ENCODE peak calls at places on chromosome 1, in ten cellular contexts. H is T-helper 9 cell; B is naive thymus-derived CD8-positive, alpha-beta T cell; A is stimulated activated CD4-positive, alpha-beta T cell treated with anti-CD3 and anti-CD28 coated beads, Interleukin-4, amount 100 ng/mL, for 4 hours; X is upper lobe of left lung; L is myocyte; Z is mucosa of descending colon; N is GM12865; J is DMS 273 treated with DMSO at 0.1 percent for 48 hours; T is SHP77. G is an unnamed sample.

GRCh38 chr1:234839663-234840062 is 229.7 kb upstream of the IRF2BP2 start:
- DNase-seq in Z (no peak), L (no peak), X (no peak), H (no peak), N (peak), A (no peak), B (no peak), T (no peak), J (no peak), G (no peak)

GRCh38 chr1:101081496-101082282 is 56.1 kb upstream of the DPH5 start:
- DNase-seq in X (no peak), B (no peak), Z (no peak), A (no peak), H (no peak), L (no peak), N (peak), J (no peak), T (no peak), G (peak)

GRCh38 chr1:3237994-3238704 is 169.1 kb downstream of the PRDM16 start:
- DNase-seq in L (no peak), N (no peak), B (no peak), X (peak), T (no peak), J (no peak), A (no peak), Z (no peak), H (no peak), G (no peak)

GRCh38 chr1:11960710-11961109 is 19.5 kb upstream of the MFN2 start:
- DNase-seq in T (no peak), X (peak), J (no peak), B (no peak), A (no peak), N (no peak), L (no peak), Z (no peak), H (no peak), G (peak)

GRCh38 chr1:233081686-233082085 is 131.3 kb downstream of the NTPCR start:
- DNase-seq in Z (no peak), T (no peak), L (peak), B (no peak), A (no peak), X (no peak), H (no peak), N (no peak), J (no peak), G (no peak)

GRCh38 chr1:10557714-10558113 is 83.0 kb downstream of the PEX14 start:
- DNase-seq in X (no peak), T (no peak), J (no peak), H (no peak), A (no peak), L (no peak), B (no peak), N (no peak), Z (no peak), G (no peak)

GRCh38 chr1:116164056-116164889 is 53.1 kb downstream of the MAB21L3 start:
- DNase-seq in N (no peak), Z (no peak), A (no peak), L (no peak), B (no peak), T (no peak), J (no peak), H (no peak), X (no peak), G (peak)

GRCh38 chr1:107551491-107551890 is 410.7 kb downstream of the NTNG1 start:
- DNase-seq in A (no peak), N (no peak), H (no peak), B (no peak), J (peak), X (no peak), Z (no peak), T (no peak), L (no peak), G (no peak)

GRCh38 chr1:186882372-186883134 is 53.8 kb downstream of the PLA2G4A start:
- DNase-seq in L (no peak), B (no peak), X (no peak), H (no peak), Z (no peak), N (no peak), J (no peak), A (no peak), T (no peak), G (no peak)

GRCh38 chr1:117059678-117060440 is at the start of gene TTF2:
- DNase-seq in B (peak), A (peak), Z (peak), J (peak), L (peak), H (peak), T (peak), N (peak), X (peak), G (peak)

GRCh38 chr1:247056071-247056470 is 22.5 kb downstream of the ZNF670 start:
- DNase-seq in N (no peak), H (no peak), Z (no peak), J (no peak), L (peak), B (no peak), A (no peak), X (no peak), T (no peak), G (no peak)

GRCh38 chr1:244163861-244164562 is 112.9 kb downstream of the ZBTB18 start:
- DNase-seq in T (no peak), L (peak), H (no peak), J (no peak), Z (no peak), X (peak), N (no peak), A (no peak), B (no peak), G (no peak)

GRCh38 chr1:115912116-115912515 is 64.2 kb upstream of the SLC22A15 start:
- DNase-seq in L (no peak), A (no peak), N (no peak), B (no peak), J (no peak), Z (no peak), X (no peak), T (no peak), H (no peak), G (no peak)

GRCh38 chr1:3068400-3069361 is at the start of gene PRDM16:
- DNase-seq in B (no peak), T (no peak), J (peak), A (peak), L (no peak), H (no peak), X (peak), N (peak), Z (peak), G (peak)

GRCh38 chr1:119966681-119967080 is 70.4 kb upstream of the ADAM30 start:
- DNase-seq in L (no peak), Z (no peak), H (no peak), X (no peak), A (no peak), B (no peak), N (no peak), J (no peak), T (no peak), G (no peak)

GRCh38 chr1:163186910-163187309 is 15.8 kb downstream of the RGS5 start:
- DNase-seq in L (no peak), N (no peak), H (no peak), X (no peak), Z (no peak), J (peak), A (no peak), T (no peak), B (no peak), G (no peak)